ENCODE peak calls at places on chromosomes 16 and 17, in nine cellular contexts. H is Peyer's patch, O is pancreas, C is GM20000, Q is cardiac muscle cell, S is HFFc6, T is BJ, W is dorsolateral prefrontal cortex, K is lower leg skin. X is an unnamed sample.

GRCh38 chr16:69084301-69084700 is 21.2 kb upstream of the HAS3 start:
- DNase-seq in H (no peak), O (no peak), C (no peak), Q (peak; percentile 90), S (no peak), T (no peak), W (no peak), K (no peak), X (peak; percentile 30)

GRCh38 chr16:27985981-27986380 is 77.5 kb downstream of the GSG1L start:
- DNase-seq in H (no peak), O (no peak), C (no peak), Q (no peak), S (no peak), T (no peak), W (no peak), K (peak; percentile 52), X (no peak)

GRCh38 chr17:65696739-65697394 is 135.4 kb upstream of the AXIN2 start:
- DNase-seq in H (no peak), O (no peak), C (no peak), Q (peak; percentile 66), S (peak; percentile 47), T (peak; percentile 67), W (no peak), K (no peak), X (peak; percentile 33)

GRCh38 chr16:46721885-46722284 is 26.3 kb downstream of the MYLK3 start:
- DNase-seq in H (no peak), O (no peak), C (no peak), Q (no peak), S (no peak), T (no peak), W (no peak), K (no peak), X (no peak)

GRCh38 chr17:76449126-76449525 is 3.8 kb downstream of the UBE2O start:
- DNase-seq in H (no peak), O (no peak), C (no peak), Q (no peak), S (no peak), T (no peak), W (no peak), K (no peak), X (no peak)

GRCh38 chr16:55846598-55847346 is 13.9 kb upstream of the CES1 start:
- DNase-seq in H (no peak), O (no peak), C (no peak), Q (no peak), S (no peak), T (no peak), W (no peak), K (no peak), X (no peak)

GRCh38 chr16:56547949-56548567 is 16.8 kb upstream of the MT4 start:
- DNase-seq in H (no peak), O (no peak), C (no peak), Q (peak; percentile 7), S (no peak), T (no peak), W (no peak), K (no peak), X (no peak)

GRCh38 chr16:69311533-69312388 is 611 bp downstream of the VPS4A start:
- DNase-seq in H (peak; percentile 30), O (no peak), C (peak; percentile 67), Q (peak; percentile 32), S (peak; percentile 11), T (no peak), W (no peak), K (peak; percentile 87), X (peak; percentile 57)

GRCh38 chr16:15765880-15766279 is 90.9 kb downstream of the MYH11 start:
- DNase-seq in H (peak; percentile 24), O (peak; percentile 7), C (peak; percentile 81), Q (peak; percentile 35), S (peak; percentile 49), T (no peak), W (no peak), K (no peak), X (peak; percentile 35)

GRCh38 chr17:50689251-50689650 is 18.5 kb downstream of the ANKRD40 start:
- DNase-seq in H (no peak), O (no peak), C (no peak), Q (peak; percentile 59), S (peak; percentile 46), T (no peak), W (no peak), K (no peak), X (peak; percentile 71)

GRCh38 chr17:47692137-47692894 is 1.6 kb upstream of the TBKBP1 start:
- DNase-seq in H (no peak), O (no peak), C (peak; percentile 19), Q (no peak), S (no peak), T (no peak), W (no peak), K (peak; percentile 58), X (no peak)

GRCh38 chr16:48123104-48123788 is 32.5 kb downstream of the ABCC12 start:
- DNase-seq in H (no peak), O (no peak), C (peak; percentile 48), Q (peak; percentile 95), S (peak; percentile 98), T (peak; percentile 97), W (no peak), K (no peak), X (peak; percentile 99)

GRCh38 chr16:30875881-30876791 is 17.7 kb downstream of the BCL7C start:
- DNase-seq in H (no peak), O (no peak), C (peak; percentile 72), Q (peak; percentile 24), S (no peak), T (no peak), W (no peak), K (no peak), X (peak; percentile 46)

DNA sequence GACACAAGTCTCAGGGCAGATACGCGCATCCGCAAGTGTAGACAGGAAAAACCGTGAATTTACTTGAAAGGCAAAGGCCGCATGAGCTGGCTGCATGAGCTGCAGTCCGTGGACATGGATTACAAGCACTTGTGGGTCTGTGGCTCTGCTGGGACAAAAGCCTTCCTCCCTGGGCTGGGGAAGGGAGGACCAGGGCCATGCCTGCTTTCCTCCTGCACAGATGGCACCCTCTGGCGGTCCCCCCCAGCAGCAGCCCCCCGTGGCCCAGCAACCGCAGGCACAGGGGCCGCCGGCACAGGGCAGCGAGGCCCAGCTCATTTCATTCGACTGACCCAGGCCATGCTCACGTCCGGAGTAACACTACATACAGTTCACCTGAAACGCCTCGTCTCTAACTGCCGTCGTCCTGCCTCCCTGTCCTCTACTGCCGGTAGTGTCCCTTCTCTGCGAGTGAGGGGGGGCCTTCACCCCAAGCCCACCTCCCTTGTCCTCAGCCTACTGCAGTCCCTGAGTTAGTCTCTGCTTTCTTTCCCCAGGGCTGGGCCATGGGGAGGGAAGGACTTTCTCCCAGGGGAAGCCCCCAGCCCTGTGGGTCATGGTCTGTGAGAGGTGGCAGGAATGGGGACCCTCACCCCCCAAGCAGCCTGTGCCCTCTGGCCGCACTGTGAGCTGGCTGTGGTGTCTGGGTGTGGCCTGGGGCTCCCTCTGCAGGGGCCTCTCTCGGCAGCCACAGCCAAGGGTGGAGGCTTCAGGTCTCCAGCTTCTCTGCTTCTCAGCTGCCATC is 1.7 kb upstream of the MRPL12 start:
- DNase-seq in H (no peak), O (no peak), C (no peak), Q (no peak), S (no peak), T (no peak), W (no peak), K (no peak), X (no peak)
- TF ChIP-seq CTCF in H (peak; percentile 14), O (no peak), C (no peak), Q (no peak), S (no peak), T (peak; percentile 8), W (no peak), K (no peak), X (no peak)

GRCh38 chr16:11507991-11508390 is 78.7 kb downstream of the LITAF start:
- DNase-seq in H (no peak), O (no peak), C (no peak), Q (no peak), S (peak; percentile 37), T (no peak), W (no peak), K (no peak), X (peak; percentile 14)

GRCh38 chr16:11510178-11510973 is 76.3 kb downstream of the LITAF start:
- DNase-seq in H (no peak), O (no peak), C (no peak), Q (no peak), S (no peak), T (no peak), W (no peak), K (no peak), X (no peak)

GRCh38 chr16:11503566-11503965 is 83.2 kb downstream of the LITAF start:
- DNase-seq in H (no peak), O (no peak), C (no peak), Q (no peak), S (no peak), T (no peak), W (no peak), K (no peak), X (no peak)

GRCh38 chr16:11506816-11507305 is 79.9 kb downstream of the LITAF start:
- DNase-seq in H (peak; percentile 27), O (no peak), C (no peak), Q (no peak), S (no peak), T (no peak), W (no peak), K (no peak), X (no peak)

GRCh38 chr16:11507350-11507749 is 79.4 kb downstream of the LITAF start:
- DNase-seq in H (no peak), O (no peak), C (no peak), Q (no peak), S (no peak), T (no peak), W (no peak), K (no peak), X (no peak)
- TF ChIP-seq CTCF in H (no peak), O (no peak), C (no peak), Q (no peak), S (no peak), T (no peak), W (no peak), K (no peak), X (no peak)

DNA sequence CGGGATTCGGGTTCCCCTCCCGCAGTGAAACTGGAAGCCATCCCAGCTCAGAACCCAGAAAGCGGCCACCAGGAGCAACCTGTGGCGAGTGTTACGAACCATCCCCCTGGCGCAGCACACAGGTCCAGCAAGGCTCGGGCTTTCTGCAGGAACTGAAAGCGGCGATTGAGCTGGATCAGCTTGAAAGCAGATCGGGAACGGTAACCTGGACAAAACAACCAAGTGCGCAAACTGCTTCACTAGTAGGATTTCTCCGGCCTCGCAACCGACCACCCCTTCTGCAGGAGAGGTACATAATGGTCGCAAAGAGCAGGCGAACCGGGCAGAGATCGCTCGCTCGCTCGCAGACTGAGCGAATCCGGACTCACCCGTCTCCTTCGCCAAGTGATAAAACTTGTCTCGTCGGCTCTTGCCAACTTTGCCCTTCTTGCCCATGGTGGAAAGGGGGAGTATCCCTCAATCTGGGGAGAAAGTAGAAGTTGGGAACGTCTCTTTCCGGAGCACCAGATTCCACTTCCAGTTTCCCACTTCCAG is 696 bp upstream of the PSMC5 start:
- DNase-seq in H (no peak), O (no peak), C (no peak), Q (no peak), S (peak; percentile 18), T (no peak), W (no peak), K (no peak), X (peak; percentile 58)
- TF ChIP-seq CTCF in H (no peak), O (no peak), C (no peak), Q (no peak), S (peak; percentile 9), T (no peak), W (no peak), K (no peak), X (no peak)

DNA sequence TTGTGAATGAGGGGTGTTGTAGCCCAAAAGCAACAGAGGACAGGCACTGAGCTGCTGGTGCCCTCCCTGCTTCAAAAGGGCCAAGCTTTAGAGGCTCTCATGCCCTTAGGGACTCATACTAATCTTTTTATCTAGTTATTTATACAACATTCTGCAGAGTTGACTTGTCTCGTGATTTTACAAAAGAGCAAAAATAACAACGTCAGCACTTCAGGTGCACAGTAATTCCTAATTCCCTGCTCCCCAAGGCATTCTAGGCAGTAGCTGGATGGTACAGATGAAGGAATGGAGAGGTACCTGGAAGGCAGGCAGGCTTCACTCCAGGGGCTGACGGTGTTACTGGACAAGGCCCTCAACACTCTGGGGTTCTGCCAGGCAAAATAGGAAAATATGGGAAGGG is 406.7 kb upstream of the CCL2 start:
- DNase-seq in H (no peak), O (no peak), C (no peak), Q (no peak), S (no peak), T (no peak), W (no peak), K (no peak), X (no peak)
- TF ChIP-seq CTCF in H (no peak), O (no peak), C (no peak), Q (no peak), S (no peak), T (no peak), W (no peak), K (no peak), X (no peak)